ENCODE peak calls at places on chromosomes 1 and 21, in nine cellular contexts. F, J, Z, S, N, K, Y, B and H are unnamed samples.

GRCh38 chr1:228037401-228038386 is 30.9 kb downstream of the WNT3A start:
- DNase-seq in F (no peak), J (no peak), Z (no peak), S (peak; percentile 69), N (no peak), K (no peak), Y (peak; percentile 35), B (peak; percentile 31), H (no peak)

GRCh38 chr1:157213836-157214235 is 75.6 kb upstream of the ETV3 start:
- DNase-seq in F (no peak), J (no peak), Z (no peak), S (no peak), N (no peak), K (no peak), Y (no peak), B (no peak), H (no peak)

GRCh38 chr1:224448428-224449017 is 13.9 kb upstream of the WDR26 start:
- DNase-seq in F (no peak), J (no peak), Z (no peak), S (no peak), N (no peak), K (no peak), Y (no peak), B (no peak), H (no peak)

GRCh38 chr1:11790880-11791715 is 14.7 kb downstream of the MTHFR start:
- DNase-seq in F (peak; percentile 88), J (peak; percentile 98), Z (peak; percentile 84), S (peak; percentile 91), N (peak; percentile 72), K (peak; percentile 91), Y (peak; percentile 94), B (peak; percentile 76), H (peak; percentile 90)

GRCh38 chr1:55039342-55040082 is at the start of gene PCSK9:
- DNase-seq in F (peak; percentile 71), J (no peak), Z (peak; percentile 86), S (no peak), N (peak; percentile 60), K (peak; percentile 77), Y (peak; percentile 59), B (peak; percentile 92), H (no peak)

GRCh38 chr1:168957818-168958217 is 148.7 kb upstream of the ATP1B1 start:
- DNase-seq in F (no peak), J (no peak), Z (no peak), S (no peak), N (no peak), K (no peak), Y (no peak), B (no peak), H (no peak)

GRCh38 chr1:180925471-180926051 is 12.9 kb downstream of the KIAA1614 start:
- DNase-seq in F (no peak), J (no peak), Z (no peak), S (no peak), N (no peak), K (no peak), Y (no peak), B (no peak), H (no peak)

GRCh38 chr1:202056644-202057334 is 46.4 kb downstream of the ELF3 start:
- DNase-seq in F (peak; percentile 83), J (no peak), Z (peak; percentile 94), S (peak; percentile 84), N (peak; percentile 76), K (peak; percentile 74), Y (peak; percentile 84), B (peak; percentile 84), H (peak; percentile 96)

GRCh38 chr1:27357281-27358037 is 9.3 kb downstream of the MAP3K6 start:
- DNase-seq in F (peak; percentile 88), J (no peak), Z (peak; percentile 74), S (no peak), N (no peak), K (peak; percentile 72), Y (peak; percentile 78), B (peak; percentile 81), H (peak; percentile 72)
- TF ChIP-seq CTCF in F (peak; percentile 99), J (peak; percentile 94), Z (peak; percentile 98), S (peak; percentile 97), N (peak; percentile 80), K (peak; percentile 88), Y (peak; percentile 99), B (peak; percentile 98), H (peak; percentile 99)

DNA sequence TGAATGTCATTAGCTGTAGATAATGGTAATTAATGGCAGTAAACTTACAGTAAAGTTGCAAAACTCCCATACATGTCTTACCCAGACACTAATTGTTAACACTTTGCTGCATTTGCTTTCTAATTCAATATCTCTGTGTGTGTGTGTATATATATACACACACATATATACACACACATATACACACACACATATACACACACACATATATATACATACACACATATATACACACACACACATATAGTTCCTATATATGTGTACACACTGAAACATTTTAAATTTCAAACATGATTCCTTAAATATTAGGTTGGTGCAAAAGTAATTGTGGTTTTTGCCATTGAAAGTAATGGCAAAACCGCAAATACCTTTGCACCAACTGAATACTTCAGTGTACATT is 3.7 kb upstream of the EPHX1 start:
- DNase-seq in F (no peak), J (no peak), Z (no peak), S (no peak), N (no peak), K (no peak), Y (no peak), B (no peak), H (no peak)
- H3K4me3 ChIP-seq in F (no peak overlapping the region), J (no peak overlapping the region), Z (no peak overlapping the region), S (no peak overlapping the region), N (no peak overlapping the region), K (no peak overlapping the region), Y (no peak overlapping the region), B (no peak overlapping the region), H (no peak overlapping the region)

DNA sequence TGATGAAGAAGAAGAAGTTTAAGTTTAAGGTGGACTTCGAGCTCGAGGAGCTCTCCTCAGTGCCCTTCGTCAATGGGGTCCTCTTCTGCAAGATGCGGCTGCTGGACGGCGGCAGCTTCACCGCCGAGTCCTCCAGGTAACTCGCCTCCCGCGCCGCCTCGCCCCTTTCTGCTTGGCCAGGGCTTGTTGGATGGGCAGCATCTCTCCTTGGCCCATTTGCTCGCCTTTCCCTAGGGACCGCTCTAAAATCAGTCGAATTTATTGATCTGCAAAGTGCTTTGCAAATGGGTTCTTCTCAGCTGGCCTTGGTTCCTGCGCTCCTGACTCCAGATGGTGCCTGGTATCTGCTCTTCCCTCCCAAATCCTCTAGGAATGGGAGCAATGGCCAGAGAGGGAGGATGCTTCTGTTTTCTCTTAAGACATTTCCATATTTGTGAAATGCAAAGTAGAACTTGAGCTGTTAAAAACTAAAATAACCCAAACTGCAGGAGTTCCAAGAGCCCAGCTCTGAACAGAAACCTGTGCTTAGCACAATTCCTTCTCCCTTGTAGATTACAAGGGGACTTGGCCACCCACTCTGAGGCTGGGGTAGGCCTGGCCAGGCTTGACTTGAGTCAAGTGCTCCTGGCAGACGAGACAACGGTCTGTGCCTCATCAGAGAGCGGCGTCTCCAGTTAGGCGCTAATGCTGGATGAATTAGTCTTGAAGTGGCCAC is 687 bp downstream of the EEIG2 start:
- DNase-seq in F (peak; percentile 61), J (peak; percentile 78), Z (peak; percentile 83), S (peak; percentile 82), N (peak; percentile 70), K (peak; percentile 36), Y (peak; percentile 69), B (peak; percentile 56), H (peak; percentile 50)
- TF ChIP-seq CTCF in F (no peak), J (no peak), Z (no peak), S (no peak), N (no peak), K (no peak), Y (no peak), B (no peak), H (no peak)

DNA sequence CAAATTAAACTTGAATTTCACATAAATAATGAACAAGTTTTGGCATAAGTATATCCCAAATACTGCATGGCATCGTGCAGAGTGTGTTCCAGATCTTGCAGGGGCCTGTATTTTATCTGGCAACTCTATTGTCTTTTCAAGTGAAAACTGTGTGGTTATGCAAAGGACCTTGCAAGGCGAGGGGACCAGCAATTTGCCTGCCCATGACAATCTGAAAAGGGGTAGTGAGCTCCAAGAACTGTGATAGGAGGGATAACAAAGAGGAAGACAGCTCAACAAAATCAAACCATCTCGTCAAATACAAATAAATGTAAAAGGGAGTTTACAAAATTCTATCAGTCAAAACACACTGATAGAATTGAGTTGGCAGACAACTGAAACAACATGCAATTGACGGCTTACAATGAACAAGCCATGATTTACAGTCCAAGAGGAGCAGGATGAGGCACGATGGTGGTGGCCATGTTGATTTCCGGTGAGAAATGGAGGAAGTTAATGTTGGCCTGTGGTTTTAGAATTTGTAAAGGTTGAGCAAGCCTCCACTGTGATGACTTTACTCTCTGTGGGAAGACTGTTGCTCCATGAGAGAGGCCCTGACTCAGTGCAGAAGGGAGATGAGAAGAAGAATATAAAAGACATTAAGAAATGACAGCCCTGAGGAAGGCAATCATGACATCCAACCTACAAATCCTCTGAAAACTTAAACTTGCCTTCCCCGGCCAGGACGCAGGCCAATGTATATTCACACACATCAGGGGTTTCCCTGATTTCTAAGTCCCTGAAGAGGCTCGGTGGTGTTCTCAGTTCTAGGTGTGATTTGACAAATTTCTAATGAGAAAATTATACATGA is 132.2 kb downstream of the ADSS2 start:
- DNase-seq in F (no peak), J (no peak), Z (no peak), S (no peak), N (no peak), K (peak; percentile 36), Y (no peak), B (no peak), H (no peak)
- H3K4me3 ChIP-seq in F (no peak overlapping the region), J (no peak overlapping the region), Z (no peak overlapping the region), S (no peak overlapping the region), N (no peak overlapping the region), K (no peak overlapping the region), Y (no peak overlapping the region), B (no peak overlapping the region), H (no peak overlapping the region)

GRCh38 chr1:56345826-56346225 is 233.5 kb downstream of the PLPP3 start:
- DNase-seq in F (no peak), J (no peak), Z (no peak), S (no peak), N (no peak), K (no peak), Y (no peak), B (no peak), H (no peak)
- TF ChIP-seq CTCF in F (no peak), J (no peak), Z (no peak), S (no peak), N (no peak), K (no peak), Y (no peak), B (no peak), H (no peak)

DNA sequence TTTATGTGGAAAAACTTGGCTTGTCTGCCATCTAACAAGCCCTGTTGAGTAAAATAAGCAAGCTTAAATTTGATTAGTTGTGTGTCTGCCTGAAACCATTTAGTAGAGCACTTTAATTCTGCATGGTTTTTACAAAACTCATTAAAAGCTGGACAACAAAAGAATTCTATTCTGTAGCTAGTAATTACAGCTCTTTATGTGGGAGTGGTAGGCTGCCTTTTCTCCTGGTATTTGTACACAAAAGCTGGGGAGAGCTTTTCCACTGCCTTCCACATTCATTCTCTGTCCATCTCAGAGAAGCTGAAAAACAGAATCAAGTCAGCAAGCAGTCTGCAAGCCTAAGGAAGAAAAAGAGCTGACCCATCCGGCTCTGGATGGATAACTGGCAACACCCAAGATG is 1.8 kb downstream of the ETS2 start:
- DNase-seq in F (no peak), J (no peak), Z (no peak), S (no peak), N (no peak), K (no peak), Y (no peak), B (no peak), H (no peak)
- H3K4me3 ChIP-seq in F (peak overlapping the region; percentile 82), J (peak overlapping the region; percentile 91), Z (peak overlapping the region; percentile 83), S (peak overlapping the region; percentile 82), N (peak overlapping the region; percentile 81), K (peak overlapping the region; percentile 59), Y (peak overlapping the region; percentile 70), B (peak overlapping the region; percentile 65), H (peak overlapping the region; percentile 67)

GRCh38 chr1:203127672-203128611 is at the start of gene ADORA1:
- DNase-seq in F (peak; percentile 68), J (peak; percentile 76), Z (peak; percentile 65), S (peak; percentile 78), N (peak; percentile 10), K (peak; percentile 51), Y (peak; percentile 70), B (peak; percentile 73), H (peak; percentile 69)
- TF ChIP-seq CTCF in F (peak; percentile 4), J (no peak), Z (no peak), S (no peak), N (no peak), K (no peak), Y (no peak), B (no peak), H (no peak)